ENCODE peak calls at places on chromosomes 11 and 22, in nine cellular contexts. U, F, R, B, J, H, D, T and Q are unnamed samples.

GRCh38 chr11:126544311-126545056 is 189.0 kb downstream of the ST3GAL4 start:
- DNase-seq in U (no peak), F (no peak), R (no peak), B (peak; percentile 28), J (peak; percentile 25), H (peak; percentile 29), D (no peak), T (no peak), Q (no peak)

GRCh38 chr11:109739374-109739773 is 317.4 kb downstream of the C11orf87 start:
- DNase-seq in U (no peak), F (no peak), R (no peak), B (no peak), J (no peak), H (peak; percentile 16), D (no peak), T (no peak), Q (no peak)

GRCh38 chr11:3947084-3947483 is 91.6 kb downstream of the STIM1 start:
- DNase-seq in U (no peak), F (no peak), R (no peak), B (peak; percentile 84), J (no peak), H (peak; percentile 84), D (no peak), T (no peak), Q (no peak)

GRCh38 chr11:75547617-75548054 is 14.4 kb upstream of the SERPINH1 start:
- DNase-seq in U (peak; percentile 78), F (peak; percentile 91), R (peak; percentile 68), B (peak; percentile 82), J (no peak), H (peak; percentile 77), D (peak; percentile 86), T (peak; percentile 82), Q (no peak)

GRCh38 chr11:65129649-65130441 is 4.5 kb downstream of the SYVN1 start:
- DNase-seq in U (no peak), F (peak; percentile 82), R (no peak), B (no peak), J (no peak), H (no peak), D (no peak), T (peak; percentile 52), Q (peak; percentile 63)

GRCh38 chr22:49403102-49403501 is 424.6 kb downstream of the BRD1 start:
- DNase-seq in U (no peak), F (peak; percentile 75), R (no peak), B (no peak), J (no peak), H (no peak), D (peak; percentile 18), T (no peak), Q (peak; percentile 36)

GRCh38 chr11:126101241-126101929 is 38.7 kb upstream of the CDON start:
- DNase-seq in U (no peak), F (no peak), R (no peak), B (no peak), J (no peak), H (no peak), D (no peak), T (no peak), Q (no peak)

GRCh38 chr22:18994056-18994455 is 58.0 kb upstream of the PRODH start:
- DNase-seq in U (no peak), F (no peak), R (no peak), B (no peak), J (no peak), H (no peak), D (no peak), T (no peak), Q (peak; percentile 49)

GRCh38 chr22:19891350-19892248 is 36.9 kb upstream of the GNB1L start:
- DNase-seq in U (peak; percentile 87), F (no peak), R (no peak), B (peak; percentile 85), J (peak; percentile 84), H (peak; percentile 79), D (no peak), T (no peak), Q (no peak)

GRCh38 chr11:69339916-69340565 is 46.1 kb downstream of the MYEOV start:
- DNase-seq in U (no peak), F (peak; percentile 66), R (no peak), B (no peak), J (no peak), H (no peak), D (no peak), T (peak; percentile 6), Q (peak; percentile 26)

DNA sequence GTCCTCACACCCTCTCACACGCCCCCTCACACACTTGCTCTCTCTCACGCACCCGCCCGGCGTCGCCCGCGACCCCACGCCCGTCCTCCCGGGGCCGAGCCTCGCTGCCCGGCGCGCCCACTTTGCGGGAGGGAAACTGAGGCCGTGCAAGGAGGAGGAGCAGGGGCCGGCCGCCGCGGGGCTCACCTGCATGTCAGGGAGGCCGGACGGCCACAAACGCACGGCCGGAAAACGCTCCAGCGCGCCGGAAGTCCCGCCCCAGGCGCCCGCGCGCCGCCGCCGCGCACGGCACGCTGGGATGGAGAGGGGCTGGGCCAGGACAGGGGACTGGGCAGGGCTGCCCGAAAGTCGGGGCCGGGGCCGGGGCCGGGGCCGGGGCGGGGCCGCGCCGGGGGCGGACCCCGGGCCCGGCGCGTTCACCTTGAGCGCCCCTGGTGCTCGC is at the start of gene CHID1:
- DNase-seq in U (peak; percentile 96), F (peak; percentile 94), R (peak; percentile 94), B (peak; percentile 79), J (peak; percentile 45), H (peak; percentile 75), D (peak; percentile 82), T (peak; percentile 95), Q (peak; percentile 88)
- TF ChIP-seq CTCF in U (no peak), F (no peak), R (no peak), B (no peak), J (no peak), H (no peak), D (no peak), T (no peak), Q (no peak)

DNA sequence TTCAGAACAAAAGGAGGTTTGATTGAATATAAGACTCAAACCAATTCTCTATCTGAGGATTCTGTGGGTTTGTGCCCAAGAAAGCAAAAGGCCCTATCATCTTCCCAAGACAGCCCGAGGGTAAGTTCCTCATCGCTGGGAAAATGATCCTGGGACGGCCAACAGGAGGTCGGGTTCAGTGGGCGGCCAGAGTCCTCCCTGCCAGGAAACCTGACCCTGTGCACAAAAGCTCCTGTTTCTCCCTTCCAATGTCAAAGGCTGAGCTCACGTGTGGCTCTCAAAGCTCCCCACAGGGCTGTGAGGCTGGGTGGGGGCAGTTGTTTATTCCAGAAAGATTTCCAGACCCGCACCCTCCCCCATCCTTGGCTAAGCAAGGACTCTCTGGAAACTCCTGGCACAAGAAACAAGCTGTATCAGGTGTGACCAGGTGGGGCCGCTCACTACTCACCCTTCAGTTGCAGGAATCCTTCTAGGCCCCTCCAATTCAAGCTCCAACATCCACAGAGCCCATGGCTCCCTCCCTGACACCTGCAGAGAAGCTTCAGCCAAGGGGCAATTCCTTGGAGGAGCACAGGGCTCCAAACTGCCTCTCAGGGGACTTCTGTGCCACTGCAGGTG is 131.9 kb downstream of the SHANK2 start:
- DNase-seq in U (peak; percentile 30), F (no peak), R (peak; percentile 62), B (peak; percentile 7), J (no peak), H (no peak), D (no peak), T (no peak), Q (no peak)
- TF ChIP-seq CTCF in U (peak; percentile 18), F (peak; percentile 24), R (peak; percentile 40), B (peak; percentile 29), J (no peak), H (no peak), D (no peak), T (peak; percentile 20), Q (no peak)

GRCh38 chr22:17888855-17889254 is 114.6 kb upstream of the BID start:
- DNase-seq in U (no peak), F (no peak), R (no peak), B (peak; percentile 71), J (peak; percentile 16), H (peak; percentile 49), D (no peak), T (no peak), Q (no peak)
- TF ChIP-seq CTCF in U (no peak), F (peak; percentile 53), R (no peak), B (peak; percentile 79), J (peak; percentile 78), H (peak; percentile 53), D (no peak), T (no peak), Q (no peak)

GRCh38 chr11:116194156-116194904 is 578.5 kb downstream of the BUD13 start:
- DNase-seq in U (no peak), F (no peak), R (no peak), B (no peak), J (no peak), H (no peak), D (no peak), T (no peak), Q (no peak)
- TF ChIP-seq CTCF in U (no peak), F (no peak), R (no peak), B (no peak), J (no peak), H (no peak), D (no peak), T (no peak), Q (no peak)

GRCh38 chr11:73907191-73907590 is 30.4 kb downstream of the PAAF1 start:
- DNase-seq in U (peak; percentile 83), F (no peak), R (peak; percentile 17), B (peak; percentile 54), J (peak; percentile 15), H (peak; percentile 23), D (no peak), T (no peak), Q (no peak)
- TF ChIP-seq CTCF in U (no peak), F (no peak), R (no peak), B (peak; percentile 45), J (no peak), H (peak; percentile 16), D (no peak), T (no peak), Q (no peak)

GRCh38 chr11:93903989-93904388 is 53.6 kb upstream of the VSTM5 start:
- DNase-seq in U (no peak), F (no peak), R (no peak), B (no peak), J (no peak), H (no peak), D (no peak), T (no peak), Q (no peak)
- TF ChIP-seq CTCF in U (no peak), F (no peak), R (no peak), B (no peak), J (no peak), H (no peak), D (no peak), T (no peak), Q (no peak)